ENCODE peak calls at places on chromosome 22, in five cellular contexts. L, F, W, V and B are unnamed samples. For H3K4me1, the result is how much of the 10 kb centered on the place peaks cover.

GRCh38 chr22:39388261-39389011 is 11.1 kb upstream of the TAB1 start:
- DNase-seq in L (peak), F (peak), W (peak), V (peak), B (peak)

GRCh38 chr22:48832592-48832991 is 995.1 kb downstream of the BRD1 start:
- DNase-seq in L (no peak), F (no peak), W (no peak), V (no peak), B (no peak)

GRCh38 chr22:41239443-41240128 is 1.1 kb downstream of the CHADL start:
- DNase-seq in L (no peak), F (no peak), W (no peak), V (no peak), B (no peak)

GRCh38 chr22:31952094-31952401 is 7.7 kb downstream of the YWHAH start:
- DNase-seq in L (no peak), F (no peak), W (no peak), V (no peak), B (peak)

GRCh38 chr22:39349506-39349966 is 255 bp upstream of the SYNGR1 start:
- DNase-seq in L (no peak), F (no peak), W (peak), V (no peak), B (peak)

GRCh38 chr22:47089374-47089773 is 326.9 kb downstream of the TBC1D22A start:
- DNase-seq in L (no peak), F (no peak), W (no peak), V (no peak), B (no peak)

GRCh38 chr22:20084547-20085413 is 4.7 kb downstream of the DGCR8 start:
- DNase-seq in L (no peak), F (no peak), W (peak), V (no peak), B (peak)

GRCh38 chr22:45889539-45890350 is 87.2 kb downstream of the WNT7B start:
- DNase-seq in L (peak), F (peak), W (peak), V (peak), B (peak)

GRCh38 chr22:45997077-45997774 is 20.3 kb upstream of the WNT7B start:
- DNase-seq in L (peak), F (peak), W (peak), V (peak), B (peak)

GRCh38 chr22:19383292-19383691 is 48.2 kb downstream of the HIRA start:
- DNase-seq in L (no peak), F (no peak), W (no peak), V (no peak), B (no peak)

GRCh38 chr22:48822278-48823233 is 1005.1 kb downstream of the BRD1 start:
- DNase-seq in L (peak), F (no peak), W (peak), V (no peak), B (peak)

GRCh38 chr22:49996532-49997220 is 15.9 kb downstream of the IL17REL start:
- DNase-seq in L (peak), F (no peak), W (no peak), V (no peak), B (peak)

GRCh38 chr22:20677684-20678242 is 96.2 kb upstream of the SERPIND1 start:
- DNase-seq in L (no peak), F (no peak), W (no peak), V (no peak), B (no peak)

GRCh38 chr22:31637375-31637937 is 24.6 kb downstream of the PISD start:
- DNase-seq in L (no peak), F (no peak), W (peak), V (no peak), B (peak)

GRCh38 chr22:46734830-46735453 is 3.1 kb downstream of the CERK start:
- DNase-seq in L (peak), F (no peak), W (peak), V (no peak), B (peak)

GRCh38 chr22:46561435-46561905 is 24.1 kb upstream of the CELSR1 start:
- DNase-seq in L (no peak), F (no peak), W (peak), V (peak), B (peak)

GRCh38 chr22:48559647-48560388 is 1267.9 kb downstream of the BRD1 start:
- DNase-seq in L (no peak), F (no peak), W (no peak), V (no peak), B (no peak)

GRCh38 chr22:40463727-40464126 is 93.3 kb downstream of the SGSM3 start:
- DNase-seq in L (no peak), F (no peak), W (no peak), V (no peak), B (no peak)

GRCh38 chr22:47213571-47214230 is 451.3 kb downstream of the TBC1D22A start:
- DNase-seq in L (no peak), F (peak), W (peak), V (no peak), B (peak)

GRCh38 chr22:17792289-17792688 is 18.0 kb upstream of the BID start:
- DNase-seq in L (no peak), F (no peak), W (no peak), V (no peak), B (peak)

GRCh38 chr22:36506637-36507517 is at the start of gene FOXRED2:
- DNase-seq in L (peak), F (peak), W (peak), V (peak), B (peak)

GRCh38 chr22:46379301-46379930 is 43.9 kb downstream of the TRMU start:
- DNase-seq in L (no peak), F (no peak), W (no peak), V (no peak), B (no peak)

GRCh38 chr22:39343259-39344045 is 6.3 kb upstream of the SYNGR1 start:
- DNase-seq in L (peak), F (peak), W (no peak), V (peak), B (peak)

GRCh38 chr22:20803696-20804324 is 29.9 kb downstream of the SERPIND1 start:
- DNase-seq in L (no peak), F (peak), W (peak), V (peak), B (peak)

GRCh38 chr22:49048591-49048990 is 779.1 kb downstream of the BRD1 start:
- DNase-seq in L (no peak), F (no peak), W (no peak), V (no peak), B (no peak)

GRCh38 chr22:20977019-20977418 is 5.1 kb upstream of the LZTR1 start:
- DNase-seq in L (no peak), F (no peak), W (no peak), V (no peak), B (no peak)

GRCh38 chr22:40211481-40212052 is 33.8 kb downstream of the TNRC6B start:
- DNase-seq in L (no peak), F (no peak), W (no peak), V (no peak), B (no peak)

GRCh38 chr22:17966403-17966717 is 58.0 kb downstream of the MICAL3 start:
- DNase-seq in L (no peak), F (no peak), W (no peak), V (no peak), B (no peak)

GRCh38 chr22:36194971-36195370 is 6.6 kb downstream of the APOL4 start:
- DNase-seq in L (no peak), F (peak), W (peak), V (peak), B (peak)

GRCh38 chr22:35313311-35314121 is 13.8 kb downstream of the TOM1 start:
- DNase-seq in L (peak), F (peak), W (peak), V (peak), B (peak)

GRCh38 chr22:11066458-11067285 is 4461.3 kb upstream of the OR11H1 start:
- DNase-seq in L (peak), F (no peak), W (peak), V (no peak), B (peak)

GRCh38 chr22:26199665-26200064 is 30.4 kb downstream of the SEZ6L start:
- DNase-seq in L (no peak), F (no peak), W (no peak), V (no peak), B (no peak)

GRCh38 chr22:40399661-40400060 is 29.3 kb downstream of the SGSM3 start:
- DNase-seq in L (no peak), F (no peak), W (no peak), V (no peak), B (no peak)

DNA sequence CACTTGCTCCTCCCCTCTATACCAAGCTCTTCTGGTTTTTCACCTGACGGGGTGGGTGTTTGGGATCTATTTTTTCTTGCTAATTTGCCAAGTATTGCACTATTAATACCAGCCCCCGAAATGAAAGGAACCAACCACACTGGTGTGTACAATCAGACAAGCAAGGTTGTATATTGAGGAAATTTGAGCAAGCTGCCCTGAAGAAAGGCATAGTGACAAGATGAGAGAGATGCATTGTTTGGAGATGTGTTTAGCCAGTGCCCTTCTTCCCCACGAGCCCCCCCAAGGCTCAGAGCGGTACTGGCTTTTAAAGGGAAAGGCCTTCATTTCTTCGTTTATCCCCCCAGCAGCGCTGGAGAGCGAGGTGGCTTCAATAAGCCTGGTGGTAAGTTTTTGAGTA is 15.2 kb upstream of the GAS2L1 start:
- DNase-seq in L (no peak), F (no peak), W (no peak), V (no peak), B (peak)
- TF ChIP-seq CTCF in L (no peak), F (no peak), W (no peak), V (no peak), B (no peak)

DNA sequence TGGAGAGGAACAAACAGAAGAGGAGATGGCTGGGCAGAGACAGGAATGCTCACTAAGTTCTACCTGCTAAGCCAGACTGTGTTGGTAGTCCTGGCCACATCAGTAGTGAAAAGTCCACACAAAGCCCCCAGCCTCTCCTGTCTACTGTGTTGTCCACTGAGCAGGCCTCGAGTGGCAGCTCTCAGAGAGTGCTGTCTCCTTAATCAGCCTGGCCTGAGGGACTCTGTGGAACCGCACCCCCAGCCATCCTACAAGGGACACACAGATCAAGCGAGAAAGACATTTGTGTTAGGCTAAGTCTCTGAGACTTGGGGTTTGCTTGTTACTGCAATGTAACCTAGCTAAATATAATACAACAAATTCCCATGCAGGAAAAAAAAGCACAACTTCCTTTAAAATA is 71.0 kb downstream of the PACSIN2 start:
- DNase-seq in L (no peak), F (no peak), W (no peak), V (no peak), B (no peak)
- H3K4me1 ChIP-seq in L (half or more), F (under half), W (half or more), V (under half), B (under half)

GRCh38 chr22:38144025-38144405 is 33.5 kb upstream of the BAIAP2L2 start:
- DNase-seq in L (peak), F (no peak), W (no peak), V (no peak), B (peak)

GRCh38 chr22:38153821-38154562 is 27.6 kb downstream of the PLA2G6 start:
- DNase-seq in L (peak), F (no peak), W (no peak), V (no peak), B (no peak)

GRCh38 chr22:38142606-38143005 is 32.1 kb upstream of the BAIAP2L2 start:
- DNase-seq in L (peak), F (no peak), W (no peak), V (no peak), B (no peak)

DNA sequence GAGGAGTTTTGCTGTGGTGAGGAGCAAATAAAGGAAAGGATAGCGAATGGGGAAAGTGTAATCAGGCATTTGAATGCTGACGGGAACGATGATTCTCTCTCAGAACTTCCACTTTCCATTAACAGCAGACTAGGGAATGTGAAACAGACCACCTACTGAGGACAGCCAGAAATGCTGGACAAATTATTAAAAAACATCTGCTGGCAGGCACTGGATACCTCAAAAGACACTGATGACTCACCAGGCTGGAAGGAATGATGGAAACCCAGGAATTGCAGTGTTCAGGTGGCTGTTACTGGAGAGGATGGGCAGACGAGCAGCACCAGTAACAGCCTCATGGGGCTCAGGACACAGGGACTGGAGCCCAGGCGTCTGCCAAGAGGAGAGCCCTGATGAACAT is 33.4 kb downstream of the PLA2G6 start:
- DNase-seq in L (peak), F (peak), W (no peak), V (peak), B (peak)
- H3K27ac ChIP-seq in L (no peak), F (no peak), W (no peak), V (no peak), B (no peak)

GRCh38 chr22:44701187-44701586 is 817 bp upstream of the PRR5 start:
- DNase-seq in L (no peak), F (no peak), W (no peak), V (no peak), B (no peak)
- TF ChIP-seq CTCF in L (no peak), F (no peak), W (no peak), V (no peak), B (no peak)

GRCh38 chr22:22720201-22720723 is 75.8 kb downstream of the GGTLC2 start:
- DNase-seq in L (no peak), F (peak), W (no peak), V (peak), B (peak)
- H3K4me1 ChIP-seq in L (under half), F (under half), W (under half), V (under half), B (under half)

DNA sequence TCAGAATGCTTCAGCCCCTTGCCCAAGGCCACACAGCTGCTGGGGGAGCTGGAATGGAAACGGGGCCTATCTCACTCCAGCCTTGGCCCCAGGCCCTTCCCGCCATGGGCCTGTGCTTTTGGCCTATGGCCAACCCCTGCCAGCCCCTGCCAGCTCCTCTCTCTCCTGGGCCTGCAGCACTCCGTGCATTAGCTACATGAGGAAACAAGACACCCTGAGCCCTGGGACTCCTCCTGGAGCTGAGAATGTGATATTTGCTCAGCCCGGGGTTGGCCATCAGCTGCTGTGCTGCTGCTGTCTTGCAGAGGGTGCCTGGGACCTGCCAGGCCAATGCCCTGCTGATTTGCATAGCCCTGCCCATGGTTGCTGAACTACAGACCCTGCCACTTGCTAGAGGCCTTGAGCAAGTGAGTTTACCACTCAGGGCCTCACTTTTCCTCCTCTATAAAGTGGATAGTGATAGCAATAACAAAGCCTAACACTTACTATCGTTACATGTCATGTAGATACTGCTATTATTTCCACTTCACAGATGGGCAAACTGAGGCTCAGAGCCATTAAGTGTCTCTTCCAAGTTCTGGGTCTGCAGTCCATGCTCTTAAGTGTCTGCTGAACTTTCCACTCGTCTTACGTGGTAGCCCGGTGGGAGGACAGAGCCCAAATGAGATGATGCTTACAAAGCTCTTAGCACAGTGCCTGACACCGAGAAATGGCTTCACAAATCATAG is 99.6 kb downstream of the KIAA1671 start:
- DNase-seq in L (no peak), F (no peak), W (no peak), V (no peak), B (peak)
- H3K27ac ChIP-seq in L (no peak), F (no peak), W (no peak), V (no peak), B (no peak)

GRCh38 chr22:27711756-27712155 is 89.8 kb downstream of the MN1 start:
- DNase-seq in L (no peak), F (no peak), W (no peak), V (no peak), B (no peak)

GRCh38 chr22:27716074-27716473 is 85.5 kb downstream of the MN1 start:
- DNase-seq in L (no peak), F (no peak), W (peak), V (no peak), B (no peak)

GRCh38 chr22:27717094-27717493 is 84.5 kb downstream of the MN1 start:
- DNase-seq in L (no peak), F (no peak), W (peak), V (no peak), B (no peak)

GRCh38 chr22:27714076-27714475 is 87.5 kb downstream of the MN1 start:
- DNase-seq in L (no peak), F (no peak), W (no peak), V (no peak), B (no peak)

GRCh38 chr22:27715078-27715477 is 86.5 kb downstream of the MN1 start:
- DNase-seq in L (peak), F (no peak), W (peak), V (no peak), B (peak)
- TF ChIP-seq CTCF in L (peak), F (no peak), W (no peak), V (peak), B (no peak)